ENCODE peak calls at places on chromosomes 16 and 17, in four cellular contexts. G, Q, F and M are unnamed samples.
A peak's percentile ranks its signal among the peaks of the same experiment; 100 is the strongest.

GRCh38 chr17:66957343-66957742 is 7.2 kb upstream of the CACNG4 start:
- DNase-seq in Q (no peak), F (no peak), G (no peak), M (no peak)

GRCh38 chr16:86033016-86033474 is 134.1 kb downstream of the IRF8 start:
- DNase-seq in F (no peak), Q (peak; percentile 65), G (no peak), M (no peak)

GRCh38 chr17:3551189-3551588 is 6.4 kb downstream of the TRPV3 start:
- DNase-seq in F (no peak), G (no peak), Q (no peak), M (no peak)

GRCh38 chr16:495127-495748 is 32.3 kb upstream of the CAPN15 start:
- DNase-seq in Q (no peak), G (peak; percentile 47), F (peak; percentile 66), M (peak; percentile 35)

GRCh38 chr16:9219811-9220210 is 128.4 kb downstream of the HAPSTR1 start:
- DNase-seq in Q (peak; percentile 4), G (no peak), F (no peak), M (no peak)

GRCh38 chr17:43723697-43724359 is 34.8 kb downstream of the SOST start:
- DNase-seq in Q (no peak), F (peak; percentile 75), G (peak; percentile 63), M (no peak)

GRCh38 chr17:81338301-81339179 is 43.4 kb upstream of the SLC38A10 start:
- DNase-seq in G (no peak), Q (no peak), F (no peak), M (no peak)

GRCh38 chr17:74356640-74357465 is 4.8 kb downstream of the BTBD17 start:
- DNase-seq in F (no peak), Q (no peak), G (no peak), M (no peak)

GRCh38 chr17:31122746-31123145 is 28.0 kb downstream of the NF1 start:
- DNase-seq in G (no peak), F (no peak), Q (no peak), M (no peak)

GRCh38 chr17:51876986-51877385 is 281.5 kb downstream of the CA10 start:
- DNase-seq in G (no peak), F (no peak), Q (no peak), M (no peak)

GRCh38 chr17:34820922-34821321 is 140.3 kb downstream of the CCT6B start:
- DNase-seq in F (no peak), G (peak; percentile 41), Q (no peak), M (no peak)

GRCh38 chr17:70100983-70101382 is 26.0 kb downstream of the KCNJ16 start:
- DNase-seq in G (no peak), F (no peak), Q (no peak), M (no peak)

GRCh38 chr17:21019976-21020575 is 22.7 kb downstream of the USP22 start:
- DNase-seq in F (peak; percentile 53), Q (no peak), G (no peak), M (no peak)

GRCh38 chr16:83300326-83300725 is 507.5 kb upstream of the HSBP1 start:
- DNase-seq in F (no peak), Q (no peak), G (no peak), M (no peak)

GRCh38 chr17:72004476-72005331 is 116.1 kb upstream of the SOX9 start:
- DNase-seq in G (no peak), F (no peak), Q (no peak), M (no peak)

GRCh38 chr16:85211247-85211910 is 99.1 kb upstream of the CIBAR2 start:
- DNase-seq in F (peak; percentile 50), G (peak; percentile 34), Q (no peak), M (no peak)

GRCh38 chr17:58968662-58969061 is 138.0 kb downstream of the TRIM37 start:
- DNase-seq in G (no peak), F (no peak), Q (no peak), M (no peak)

GRCh38 chr17:36668824-36669223 is 67.4 kb downstream of the MRM1 start:
- DNase-seq in Q (no peak), G (no peak), F (no peak), M (no peak)

GRCh38 chr16:50473375-50473945 is 74.7 kb upstream of the NKD1 start:
- DNase-seq in G (no peak), Q (no peak), F (peak; percentile 27), M (no peak)

GRCh38 chr17:1005361-1005946 is 8.5 kb downstream of the TIMM22 start:
- DNase-seq in F (peak; percentile 74), Q (no peak), G (peak; percentile 8), M (no peak)

GRCh38 chr17:50825188-50825587 is 10.2 kb upstream of the WFIKKN2 start:
- DNase-seq in Q (no peak), G (no peak), F (no peak), M (no peak)

GRCh38 chr16:14302031-14302398 is 230.9 kb downstream of the MRTFB start:
- DNase-seq in G (peak; percentile 89), Q (no peak), F (peak; percentile 66), M (no peak)

GRCh38 chr16:19068237-19068815 is 912 bp downstream of the COQ7 start:
- DNase-seq in F (no peak), G (no peak), Q (no peak), M (no peak)

GRCh38 chr16:3577302-3577752 is at the start of gene NLRC3:
- DNase-seq in Q (no peak), G (no peak), F (no peak), M (no peak)

GRCh38 chr16:46848768-46849764 is 18.1 kb upstream of the C16orf87 start:
- DNase-seq in Q (peak; percentile 30), F (no peak), G (no peak), M (no peak)

GRCh38 chr16:28974007-28974436 is 556 bp upstream of the SPNS1 start:
- DNase-seq in Q (peak; percentile 59), G (peak; percentile 67), F (peak; percentile 74), M (no peak)

GRCh38 chr17:6574689-6575595 is 18.6 kb upstream of the PITPNM3 start:
- DNase-seq in G (no peak), F (peak; percentile 65), Q (no peak), M (no peak)